ENCODE peak calls at places on chromosomes 7 and 10, in ten cellular contexts. C is heart left ventricle, V is K562, R is Peyer's patch, F is stomach, U is endothelial cell of umbilical vein, I is esophagus squamous epithelium, O is body of pancreas, H is lower leg skin, D is IMR-90. M is an unnamed sample.

GRCh38 chr7:130962109-130962508 is 228.1 kb upstream of the KLF14 start:
- DNase-seq in F (no peak), R (no peak), V (no peak), I (no peak), U (no peak), H (no peak), C (no peak), D (no peak), O (no peak), M (no peak)

GRCh38 chr10:29409241-29410051 is 120.6 kb downstream of the LYZL1 start:
- DNase-seq in O (peak; percentile 78), R (peak; percentile 33), I (no peak), D (peak; percentile 61), F (peak; percentile 79), U (peak; percentile 77), C (peak; percentile 89), H (peak; percentile 92), V (peak; percentile 75), M (peak; percentile 81)

GRCh38 chr7:108684629-108685028 is 115.0 kb downstream of the DNAJB9 start:
- DNase-seq in R (no peak), H (no peak), V (no peak), D (no peak), F (no peak), C (no peak), I (no peak), U (peak; percentile 50), O (no peak), M (no peak)

GRCh38 chr7:19117081-19117869 is at the start of gene TWIST1:
- DNase-seq in I (no peak), V (no peak), F (no peak), O (no peak), C (peak; percentile 71), R (no peak), U (no peak), D (peak; percentile 94), H (peak; percentile 97), M (no peak)

GRCh38 chr10:131996508-131997365 is 15.0 kb upstream of the BNIP3 start:
- DNase-seq in D (no peak), F (no peak), I (no peak), O (peak; percentile 70), R (no peak), C (peak; percentile 84), U (no peak), V (no peak), H (no peak), M (peak; percentile 90)

GRCh38 chr7:28556671-28557070 is 144.4 kb downstream of the CREB5 start:
- DNase-seq in D (no peak), U (no peak), R (no peak), H (no peak), C (no peak), I (no peak), V (no peak), F (no peak), O (no peak), M (no peak)

GRCh38 chr7:158734861-158735260 is 30.3 kb upstream of the NCAPG2 start:
- DNase-seq in R (no peak), C (no peak), D (peak; percentile 57), I (no peak), F (no peak), H (no peak), O (no peak), U (peak; percentile 33), V (no peak), M (no peak)

GRCh38 chr10:102729090-102730026 is 14.4 kb upstream of the WBP1L start:
- DNase-seq in F (peak; percentile 89), O (peak; percentile 86), R (peak; percentile 62), V (peak; percentile 69), I (no peak), D (peak; percentile 73), C (peak; percentile 94), H (peak; percentile 97), U (peak; percentile 78), M (peak; percentile 87)

GRCh38 chr10:30436200-30436599 is 2.2 kb downstream of the MAP3K8 start:
- DNase-seq in H (no peak), C (no peak), V (peak; percentile 61), I (no peak), O (no peak), F (peak; percentile 34), D (peak; percentile 60), U (peak; percentile 43), R (no peak), M (no peak)
- TF ChIP-seq POLR2A in H (no peak), C (no peak), V (no peak), I (no peak), O (no peak), F (no peak), D (no peak), U (no peak), R (no peak), M (no peak)

GRCh38 chr7:92437956-92438491 is 9.3 kb upstream of the GATAD1 start:
- DNase-seq in R (no peak), O (no peak), I (no peak), C (no peak), V (no peak), F (no peak), H (no peak), U (no peak), D (no peak), M (no peak)
- TF ChIP-seq POLR2A in R (no peak), O (no peak), I (no peak), C (no peak), V (no peak), F (no peak), H (no peak), U (no peak), D (no peak), M (no peak)

DNA sequence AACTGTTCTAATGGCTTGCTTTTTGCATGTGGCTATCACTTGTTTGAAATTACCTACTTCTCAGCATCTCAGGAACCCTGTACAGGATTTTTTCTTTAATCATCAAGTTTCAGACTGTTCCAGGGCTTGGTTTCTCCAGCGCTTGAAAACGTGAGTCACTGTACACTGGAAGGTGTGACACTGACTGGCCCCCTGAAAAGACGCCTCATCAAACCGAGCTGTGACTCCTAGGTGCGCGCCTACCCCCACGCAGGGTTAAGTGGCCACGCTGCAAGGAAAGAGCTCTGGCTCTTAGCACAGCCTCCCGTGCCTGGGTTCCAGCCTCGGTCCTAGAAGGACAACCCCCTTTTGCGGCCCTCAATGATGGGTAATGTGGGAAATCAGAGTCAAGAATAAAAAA is 81.0 kb downstream of the EBF3 start:
- DNase-seq in F (no peak), R (no peak), U (no peak), V (no peak), O (no peak), D (no peak), I (no peak), C (no peak), H (no peak), M (no peak)
- TF ChIP-seq POLR2A in F (no peak), R (no peak), U (no peak), V (no peak), O (no peak), D (no peak), I (no peak), C (no peak), H (no peak), M (no peak)

GRCh38 chr7:101308245-101309085 is 13.1 kb downstream of the IFT22 start:
- DNase-seq in O (peak; percentile 87), R (peak; percentile 38), C (peak; percentile 56), F (peak; percentile 87), U (peak; percentile 20), I (no peak), V (peak; percentile 76), H (no peak), D (no peak), M (peak; percentile 82)
- TF ChIP-seq POLR2A in O (peak; percentile 63), R (no peak), C (no peak), F (no peak), U (no peak), I (no peak), V (peak; percentile 70), H (no peak), D (no peak), M (no peak)

GRCh38 chr7:74284781-74285259 is 4.4 kb upstream of the CLIP2 start:
- DNase-seq in F (peak; percentile 75), I (no peak), U (no peak), V (no peak), R (no peak), D (no peak), H (no peak), O (no peak), C (no peak), M (no peak)
- TF ChIP-seq POLR2A in F (no peak), I (no peak), U (no peak), V (no peak), R (peak; percentile 19), D (no peak), H (no peak), O (no peak), C (no peak), M (no peak)

M was measured in right lobe of liver.